ENCODE peak calls at places on chromosomes 1 and 21, in five cellular contexts. P is mucosa of gallbladder, A is adrenal gland, Y is GM23248, V is endothelial cell. H is an unnamed sample.

GRCh38 chr1:82565546-82565945 is 764.8 kb downstream of the ADGRL2 start:
- DNase-seq in P (peak), A (no peak), Y (peak), V (no peak), H (no peak)

GRCh38 chr1:44368471-44369151 is 13.6 kb upstream of the ERI3 start:
- DNase-seq in P (no peak), A (no peak), Y (no peak), V (no peak), H (no peak)

GRCh38 chr1:47211796-47212269 is 20.2 kb downstream of the TAL1 start:
- DNase-seq in P (peak), A (peak), Y (no peak), V (peak), H (no peak)

GRCh38 chr1:205453466-205453865 is 2.4 kb downstream of the BLACAT1 start:
- DNase-seq in P (no peak), A (no peak), Y (no peak), V (no peak), H (no peak)

GRCh38 chr1:34330061-34330460 is 153.4 kb downstream of the C1orf94 start:
- DNase-seq in P (no peak), A (no peak), Y (no peak), V (no peak), H (no peak)

GRCh38 chr21:17725339-17725738 is 93.8 kb downstream of the C21orf91 start:
- DNase-seq in P (no peak), A (no peak), Y (no peak), V (no peak), H (no peak)

GRCh38 chr1:41509270-41509671 is 24.8 kb upstream of the EDN2 start:
- DNase-seq in P (no peak), A (no peak), Y (no peak), V (no peak), H (no peak)

GRCh38 chr1:204350265-204350664 is 9.5 kb downstream of the PLEKHA6 start:
- DNase-seq in P (no peak), A (no peak), Y (no peak), V (no peak), H (no peak)

GRCh38 chr1:233211595-233211994 is 83.9 kb downstream of the PCNX2 start:
- DNase-seq in P (no peak), A (no peak), Y (peak), V (no peak), H (no peak)

GRCh38 chr1:80363689-80364475 is 1357.4 kb upstream of the ADGRL4 start:
- DNase-seq in P (no peak), A (no peak), Y (no peak), V (no peak), H (no peak)

GRCh38 chr1:29121951-29122661 is 1.6 kb downstream of the TMEM200B start:
- DNase-seq in P (no peak), A (no peak), Y (peak), V (peak), H (peak)

GRCh38 chr1:17563494-17564281 is 24.2 kb downstream of the ARHGEF10L start:
- DNase-seq in P (no peak), A (no peak), Y (peak), V (no peak), H (no peak)

GRCh38 chr1:235468970-235469369 is 35.3 kb downstream of the B3GALNT2 start:
- DNase-seq in P (no peak), A (no peak), Y (peak), V (no peak), H (no peak)

GRCh38 chr21:42158846-42159245 is 60.1 kb upstream of the ABCG1 start:
- DNase-seq in P (no peak), A (no peak), Y (no peak), V (no peak), H (no peak)